ENCODE peak calls at places on chromosomes 16 and 17, in four cellular contexts. One of them, this sample, is unnamed.

GRCh38 chr17:72826602-72827001 is 265.9 kb downstream of the SLC39A11 start:
- DNase-seq in dorsolateral prefrontal cortex: no peak
- DNase-seq in HFFc6: peak
- DNase-seq in heart right ventricle: no peak
- DNase-seq in this sample: peak

GRCh38 chr17:58755577-58756245 is at the start of gene PPM1E:
- DNase-seq in dorsolateral prefrontal cortex: no peak
- DNase-seq in HFFc6: no peak
- DNase-seq in heart right ventricle: peak
- DNase-seq in this sample: peak

GRCh38 chr17:17933775-17934174 is 38.4 kb downstream of the TOM1L2 start:
- DNase-seq in dorsolateral prefrontal cortex: no peak
- DNase-seq in HFFc6: peak
- DNase-seq in heart right ventricle: no peak
- DNase-seq in this sample: no peak

GRCh38 chr17:57445772-57446472 is 189.6 kb downstream of the MSI2 start:
- DNase-seq in dorsolateral prefrontal cortex: no peak
- DNase-seq in HFFc6: no peak
- DNase-seq in heart right ventricle: no peak
- DNase-seq in this sample: no peak

GRCh38 chr16:80570106-80570478 is 29.3 kb downstream of the DYNLRB2 start:
- DNase-seq in dorsolateral prefrontal cortex: no peak
- DNase-seq in HFFc6: peak
- DNase-seq in heart right ventricle: no peak
- DNase-seq in this sample: no peak

GRCh38 chr16:14321542-14321941 is 250.4 kb downstream of the MRTFB start:
- DNase-seq in dorsolateral prefrontal cortex: no peak
- DNase-seq in HFFc6: no peak
- DNase-seq in heart right ventricle: peak
- DNase-seq in this sample: no peak

GRCh38 chr17:50359005-50359699 is 13.2 kb downstream of the XYLT2 start:
- DNase-seq in dorsolateral prefrontal cortex: no peak
- DNase-seq in HFFc6: no peak
- DNase-seq in heart right ventricle: no peak
- DNase-seq in this sample: no peak

GRCh38 chr16:80167657-80168056 is 373.1 kb upstream of the DYNLRB2 start:
- DNase-seq in dorsolateral prefrontal cortex: no peak
- DNase-seq in HFFc6: no peak
- DNase-seq in heart right ventricle: no peak
- DNase-seq in this sample: no peak

GRCh38 chr17:49132699-49133364 is at the start of gene B4GALNT2:
- DNase-seq in dorsolateral prefrontal cortex: no peak
- DNase-seq in HFFc6: no peak
- DNase-seq in heart right ventricle: no peak
- DNase-seq in this sample: peak

GRCh38 chr17:27612160-27612767 is 18.7 kb upstream of the LGALS9 start:
- DNase-seq in dorsolateral prefrontal cortex: no peak
- DNase-seq in HFFc6: no peak
- DNase-seq in heart right ventricle: no peak
- DNase-seq in this sample: peak

GRCh38 chr17:75241502-75241901 is 19.9 kb downstream of the GGA3 start:
- DNase-seq in dorsolateral prefrontal cortex: no peak
- DNase-seq in HFFc6: no peak
- DNase-seq in heart right ventricle: no peak
- DNase-seq in this sample: no peak

GRCh38 chr17:75720656-75721462 is at the start of gene ITGB4:
- DNase-seq in dorsolateral prefrontal cortex: no peak
- DNase-seq in HFFc6: no peak
- DNase-seq in heart right ventricle: no peak
- DNase-seq in this sample: peak

GRCh38 chr17:19387921-19388521 is 1.0 kb upstream of the MFAP4 start:
- DNase-seq in dorsolateral prefrontal cortex: no peak
- DNase-seq in HFFc6: peak
- DNase-seq in heart right ventricle: no peak
- DNase-seq in this sample: peak

GRCh38 chr16:2933701-2934100 is 22.0 kb downstream of the FLYWCH1 start:
- DNase-seq in dorsolateral prefrontal cortex: no peak
- DNase-seq in HFFc6: no peak
- DNase-seq in heart right ventricle: no peak
- DNase-seq in this sample: no peak

GRCh38 chr17:57622886-57623433 is 122.1 kb downstream of the CCDC182 start:
- DNase-seq in dorsolateral prefrontal cortex: no peak
- DNase-seq in HFFc6: peak
- DNase-seq in heart right ventricle: peak
- DNase-seq in this sample: peak

GRCh38 chr17:40562841-40563370 is 2.4 kb downstream of the CCR7 start:
- DNase-seq in dorsolateral prefrontal cortex: no peak
- DNase-seq in HFFc6: no peak
- DNase-seq in heart right ventricle: no peak
- DNase-seq in this sample: no peak

This sample was measured in trophoblast cell.